ENCODE peak calls at places on chromosomes 16 and 17, in four cellular contexts. One of them, this sample, is unnamed.

GRCh38 chr17:194844-195602 is 13.6 kb upstream of the DOC2B start:
- DNase-seq in tibial artery: no peak
- DNase-seq in cardiac muscle cell: no peak
- DNase-seq in HCT116: no peak
- DNase-seq in this sample: no peak

GRCh38 chr16:67181346-67181745 is 2.4 kb downstream of the MATCAP1 start:
- DNase-seq in tibial artery: no peak
- DNase-seq in cardiac muscle cell: no peak
- DNase-seq in HCT116: no peak
- DNase-seq in this sample: peak; percentile 91

GRCh38 chr16:68369697-68370096 is 58.9 kb downstream of the PRMT7 start:
- DNase-seq in tibial artery: no peak
- DNase-seq in cardiac muscle cell: no peak
- DNase-seq in HCT116: no peak
- DNase-seq in this sample: no peak

GRCh38 chr17:62662855-62663254 is 35.4 kb downstream of the MRC2 start:
- DNase-seq in tibial artery: no peak
- DNase-seq in cardiac muscle cell: no peak
- DNase-seq in HCT116: no peak
- DNase-seq in this sample: no peak

GRCh38 chr16:88686439-88687253 is at the start of gene SNAI3:
- DNase-seq in tibial artery: no peak
- DNase-seq in cardiac muscle cell: peak; percentile 92
- DNase-seq in HCT116: peak; percentile 51
- DNase-seq in this sample: peak; percentile 51

GRCh38 chr17:82231562-82232321 is 2.9 kb downstream of the SLC16A3 start:
- DNase-seq in tibial artery: peak; percentile 89
- DNase-seq in cardiac muscle cell: peak; percentile 57
- DNase-seq in HCT116: no peak
- DNase-seq in this sample: peak; percentile 87

GRCh38 chr16:50414152-50414551 is 45.4 kb upstream of the BRD7 start:
- DNase-seq in tibial artery: no peak
- DNase-seq in cardiac muscle cell: no peak
- DNase-seq in HCT116: no peak
- DNase-seq in this sample: no peak

GRCh38 chr16:56625140-56625942 is at the start of gene MT1E:
- DNase-seq in tibial artery: peak; percentile 93
- DNase-seq in cardiac muscle cell: peak; percentile 84
- DNase-seq in HCT116: peak; percentile 77
- DNase-seq in this sample: peak; percentile 86

GRCh38 chr17:142876-143784 is 5.8 kb downstream of the SCGB1C2 start:
- DNase-seq in tibial artery: peak; percentile 40
- DNase-seq in cardiac muscle cell: no peak
- DNase-seq in HCT116: no peak
- DNase-seq in this sample: no peak

GRCh38 chr16:53546988-53547391 is 44.0 kb upstream of the AKTIP start:
- DNase-seq in tibial artery: no peak
- DNase-seq in cardiac muscle cell: peak; percentile 32
- DNase-seq in HCT116: peak; percentile 15
- DNase-seq in this sample: peak; percentile 3

GRCh38 chr17:45942284-45942683 is 47.9 kb downstream of the MAPT start:
- DNase-seq in tibial artery: peak; percentile 87
- DNase-seq in cardiac muscle cell: no peak
- DNase-seq in HCT116: no peak
- DNase-seq in this sample: peak; percentile 26

GRCh38 chr16:71295950-71296349 is 6.7 kb upstream of the CMTR2 start:
- DNase-seq in tibial artery: no peak
- DNase-seq in cardiac muscle cell: no peak
- DNase-seq in HCT116: no peak
- DNase-seq in this sample: no peak

GRCh38 chr17:1058423-1059130 is 61.6 kb downstream of the TIMM22 start:
- DNase-seq in tibial artery: no peak
- DNase-seq in cardiac muscle cell: no peak
- DNase-seq in HCT116: peak; percentile 51
- DNase-seq in this sample: peak; percentile 66

GRCh38 chr16:3980311-3981111 is 100.0 kb upstream of the CREBBP start:
- DNase-seq in tibial artery: no peak
- DNase-seq in cardiac muscle cell: no peak
- DNase-seq in HCT116: no peak
- DNase-seq in this sample: peak; percentile 77

GRCh38 chr16:19291459-19291858 is 5.9 kb downstream of the CLEC19A start:
- DNase-seq in tibial artery: no peak
- DNase-seq in cardiac muscle cell: no peak
- DNase-seq in HCT116: no peak
- DNase-seq in this sample: peak; percentile 2

GRCh38 chr17:16456770-16457316 is 35.1 kb downstream of the LRRC75A start:
- DNase-seq in tibial artery: no peak
- DNase-seq in cardiac muscle cell: peak; percentile 62
- DNase-seq in HCT116: no peak
- DNase-seq in this sample: no peak

GRCh38 chr17:58525239-58525638 is 10.8 kb upstream of the MTMR4 start:
- DNase-seq in tibial artery: peak; percentile 89
- DNase-seq in cardiac muscle cell: no peak
- DNase-seq in HCT116: no peak
- DNase-seq in this sample: peak; percentile 86

GRCh38 chr16:59067207-59067606 is 333.1 kb upstream of the GOT2 start:
- DNase-seq in tibial artery: no peak
- DNase-seq in cardiac muscle cell: no peak
- DNase-seq in HCT116: no peak
- DNase-seq in this sample: peak; percentile 1

GRCh38 chr17:81676906-81677305 is 6.7 kb downstream of the ARL16 start:
- DNase-seq in tibial artery: no peak
- DNase-seq in cardiac muscle cell: no peak
- DNase-seq in HCT116: no peak
- DNase-seq in this sample: no peak

DNA sequence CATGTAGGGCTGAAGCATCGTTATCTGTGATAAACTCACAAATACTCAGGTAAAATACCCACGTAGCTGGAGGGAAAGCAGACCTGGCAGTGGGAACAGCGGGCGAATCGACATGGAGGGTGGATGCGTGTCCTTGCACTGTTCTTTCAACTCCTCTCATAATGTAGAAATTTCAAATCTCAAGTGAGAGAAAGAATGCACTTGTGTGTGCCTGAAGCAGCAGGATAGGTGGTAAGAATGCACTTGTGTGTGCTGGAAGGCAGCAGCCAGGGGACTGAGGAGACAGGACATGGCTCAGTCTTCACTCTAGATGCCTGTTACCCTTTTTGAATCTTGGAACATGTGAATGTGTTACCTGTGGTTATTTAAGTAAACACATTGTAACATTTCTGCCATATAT is 10.4 kb downstream of the IFT140 start:
- DNase-seq in tibial artery: no peak
- DNase-seq in cardiac muscle cell: no peak
- DNase-seq in HCT116: no peak
- DNase-seq in this sample: no peak
- H3K4me3 ChIP-seq in tibial artery: no peak overlapping the region
- H3K4me3 ChIP-seq in cardiac muscle cell: no peak overlapping the region
- H3K4me3 ChIP-seq in HCT116: no peak overlapping the region
- H3K4me3 ChIP-seq in this sample: no peak overlapping the region

GRCh38 chr17:51057534-51057933 is 63.1 kb downstream of the SPAG9 start:
- DNase-seq in tibial artery: no peak
- DNase-seq in cardiac muscle cell: no peak
- DNase-seq in HCT116: no peak
- DNase-seq in this sample: no peak

GRCh38 chr17:51059781-51060180 is 60.9 kb downstream of the SPAG9 start:
- DNase-seq in tibial artery: no peak
- DNase-seq in cardiac muscle cell: no peak
- DNase-seq in HCT116: no peak
- DNase-seq in this sample: peak; percentile 66

GRCh38 chr17:51060396-51060795 is 60.3 kb downstream of the SPAG9 start:
- DNase-seq in tibial artery: no peak
- DNase-seq in cardiac muscle cell: no peak
- DNase-seq in HCT116: no peak
- DNase-seq in this sample: no peak

GRCh38 chr17:51054748-51055147 is 65.9 kb downstream of the SPAG9 start:
- DNase-seq in tibial artery: no peak
- DNase-seq in cardiac muscle cell: no peak
- DNase-seq in HCT116: no peak
- DNase-seq in this sample: no peak

DNA sequence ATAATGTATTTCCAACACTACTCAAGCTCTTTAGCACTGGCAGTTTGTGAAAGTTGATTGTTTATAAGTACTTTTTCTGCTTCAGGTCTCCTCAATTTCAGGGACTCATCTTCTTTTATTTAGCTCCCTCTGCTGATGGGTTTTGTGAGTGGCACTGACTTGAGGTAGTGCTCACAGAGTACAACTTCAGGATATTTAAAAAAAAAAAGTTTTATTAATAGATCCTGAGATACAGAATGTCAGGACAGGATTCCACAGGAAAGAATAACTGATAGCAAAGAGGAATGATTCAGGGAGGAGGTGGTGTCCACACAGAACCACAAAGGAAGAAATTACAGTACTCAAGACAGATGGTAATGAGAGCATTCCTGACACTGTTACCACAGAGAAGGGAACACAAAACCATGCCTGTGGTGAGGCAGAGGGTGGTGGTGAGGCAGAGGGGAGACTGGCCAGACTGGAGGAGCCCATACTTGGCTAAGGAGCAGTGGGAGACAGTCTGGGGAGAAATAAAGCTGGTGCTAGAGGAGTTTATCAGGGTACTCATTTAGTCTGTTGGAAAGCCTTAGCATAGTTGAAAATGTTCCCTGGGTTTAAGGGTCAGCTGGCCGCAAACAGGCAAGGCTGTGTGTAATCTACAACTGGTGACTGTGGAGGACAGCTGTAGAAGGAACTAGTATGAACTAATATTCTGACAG is 63.7 kb downstream of the SPAG9 start:
- DNase-seq in tibial artery: no peak
- DNase-seq in cardiac muscle cell: peak; percentile 56
- DNase-seq in HCT116: peak; percentile 32
- DNase-seq in this sample: peak; percentile 87
- H3K4me3 ChIP-seq in tibial artery: no peak overlapping the region
- H3K4me3 ChIP-seq in cardiac muscle cell: no peak overlapping the region
- H3K4me3 ChIP-seq in HCT116: no peak overlapping the region
- H3K4me3 ChIP-seq in this sample: no peak overlapping the region

GRCh38 chr17:35539659-35540026 is 2.2 kb upstream of the SLFN12L start:
- DNase-seq in tibial artery: no peak
- DNase-seq in cardiac muscle cell: no peak
- DNase-seq in HCT116: no peak
- DNase-seq in this sample: no peak

GRCh38 chr17:35542990-35543389 is 5.5 kb upstream of the SLFN12L start:
- DNase-seq in tibial artery: no peak
- DNase-seq in cardiac muscle cell: no peak
- DNase-seq in HCT116: no peak
- DNase-seq in this sample: no peak

GRCh38 chr17:35540589-35541404 is 3.3 kb upstream of the SLFN12L start:
- DNase-seq in tibial artery: no peak
- DNase-seq in cardiac muscle cell: no peak
- DNase-seq in HCT116: no peak
- DNase-seq in this sample: peak; percentile 50

GRCh38 chr17:35543856-35544255 is 6.4 kb upstream of the SLFN12L start:
- DNase-seq in tibial artery: no peak
- DNase-seq in cardiac muscle cell: no peak
- DNase-seq in HCT116: no peak
- DNase-seq in this sample: peak; percentile 13

GRCh38 chr17:35541434-35541833 is 4.0 kb upstream of the SLFN12L start:
- DNase-seq in tibial artery: no peak
- DNase-seq in cardiac muscle cell: no peak
- DNase-seq in HCT116: no peak
- DNase-seq in this sample: no peak
- H3K4me3 ChIP-seq in tibial artery: peak overlapping the region; percentile 37
- H3K4me3 ChIP-seq in cardiac muscle cell: no peak overlapping the region
- H3K4me3 ChIP-seq in HCT116: no peak overlapping the region
- H3K4me3 ChIP-seq in this sample: no peak overlapping the region

GRCh38 chr17:77453613-77454559 is 313.1 kb downstream of the SEC14L1 start:
- DNase-seq in tibial artery: no peak
- DNase-seq in cardiac muscle cell: peak; percentile 67
- DNase-seq in HCT116: no peak
- DNase-seq in this sample: no peak

GRCh38 chr17:77455878-77456234 is 315.1 kb downstream of the SEC14L1 start:
- DNase-seq in tibial artery: no peak
- DNase-seq in cardiac muscle cell: no peak
- DNase-seq in HCT116: no peak
- DNase-seq in this sample: no peak

GRCh38 chr17:77455111-77455877 is 314.5 kb downstream of the SEC14L1 start:
- DNase-seq in tibial artery: no peak
- DNase-seq in cardiac muscle cell: no peak
- DNase-seq in HCT116: no peak
- DNase-seq in this sample: peak; percentile 93

GRCh38 chr17:77456271-77456950 is 315.6 kb downstream of the SEC14L1 start:
- DNase-seq in tibial artery: no peak
- DNase-seq in cardiac muscle cell: no peak
- DNase-seq in HCT116: no peak
- DNase-seq in this sample: no peak

GRCh38 chr17:77454560-77455095 is 313.9 kb downstream of the SEC14L1 start:
- DNase-seq in tibial artery: no peak
- DNase-seq in cardiac muscle cell: no peak
- DNase-seq in HCT116: no peak
- DNase-seq in this sample: peak; percentile 35
- H3K4me3 ChIP-seq in tibial artery: no peak overlapping the region
- H3K4me3 ChIP-seq in cardiac muscle cell: no peak overlapping the region
- H3K4me3 ChIP-seq in HCT116: no peak overlapping the region
- H3K4me3 ChIP-seq in this sample: no peak overlapping the region

DNA sequence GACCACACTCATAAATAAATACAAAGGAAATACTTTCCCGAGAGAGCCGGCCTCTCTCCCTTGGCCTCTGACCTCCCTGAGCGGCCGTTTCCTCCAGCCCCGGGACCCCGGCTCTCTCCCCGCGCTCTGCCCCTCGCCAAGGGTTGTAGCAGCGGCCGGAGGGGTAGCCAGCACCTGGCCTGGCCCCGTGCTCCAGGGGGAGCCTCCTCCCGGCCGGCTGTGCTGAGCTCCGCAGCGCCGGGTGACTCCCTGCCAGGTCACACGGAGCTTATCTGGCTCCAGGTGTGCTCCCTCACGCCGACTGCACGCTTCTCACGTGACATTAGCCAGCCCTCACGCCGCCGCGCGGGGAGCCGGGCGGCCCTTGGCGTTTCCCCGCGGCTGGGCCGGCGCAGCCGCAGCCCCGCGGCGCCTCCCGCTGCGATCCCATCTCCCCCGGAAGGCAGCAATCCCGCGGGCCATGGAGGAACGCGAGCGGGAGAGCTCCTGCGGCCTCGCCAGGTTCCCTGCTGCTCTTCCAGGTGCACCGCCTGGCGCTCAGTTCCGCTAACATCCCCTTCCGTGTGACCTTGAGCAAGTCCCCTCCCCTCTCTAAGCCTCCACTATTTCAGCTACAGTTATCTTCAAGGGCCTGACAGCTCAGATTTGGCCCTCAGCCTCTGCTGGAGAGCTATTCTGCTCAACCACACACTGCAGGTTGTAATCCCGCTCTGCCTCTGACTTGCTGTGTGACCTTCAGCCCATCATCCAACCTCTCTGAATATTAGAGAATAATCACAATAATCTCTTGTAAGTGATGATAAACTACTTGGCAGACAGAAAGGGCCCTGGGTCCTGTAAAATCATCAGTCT is 3.5 kb downstream of the MYO18A start:
- DNase-seq in tibial artery: no peak
- DNase-seq in cardiac muscle cell: peak; percentile 66
- DNase-seq in HCT116: no peak
- DNase-seq in this sample: peak; percentile 16
- H3K4me3 ChIP-seq in tibial artery: peak overlapping the region; percentile 59
- H3K4me3 ChIP-seq in cardiac muscle cell: peak overlapping the region; percentile 29
- H3K4me3 ChIP-seq in HCT116: peak overlapping the region; percentile 64
- H3K4me3 ChIP-seq in this sample: peak overlapping the region; percentile 42